ENCODE peak calls at places on chromosomes 7 and 10, in four cellular contexts. One of them, this sample, is unnamed.

GRCh38 chr7:46658281-46658680 is 737.2 kb upstream of the IGFBP3 start:
- DNase-seq in nephron progenitor cell: no peak
- DNase-seq in dorsolateral prefrontal cortex: no peak
- DNase-seq in AG04450: no peak
- DNase-seq in this sample: no peak

GRCh38 chr10:93701903-93702277 is 502 bp downstream of the FRA10AC1 start:
- DNase-seq in AG04450: no peak
- DNase-seq in dorsolateral prefrontal cortex: no peak
- DNase-seq in nephron progenitor cell: peak
- DNase-seq in this sample: no peak

GRCh38 chr7:157337316-157338149 is 729 bp downstream of the DNAJB6 start:
- DNase-seq in dorsolateral prefrontal cortex: peak
- DNase-seq in nephron progenitor cell: peak
- DNase-seq in AG04450: no peak
- DNase-seq in this sample: peak

GRCh38 chr10:43904301-43904700 is 255.6 kb upstream of the ZNF32 start:
- DNase-seq in AG04450: no peak
- DNase-seq in dorsolateral prefrontal cortex: no peak
- DNase-seq in nephron progenitor cell: no peak
- DNase-seq in this sample: no peak

GRCh38 chr7:36475371-36475770 is 85.7 kb downstream of the ANLN start:
- DNase-seq in dorsolateral prefrontal cortex: no peak
- DNase-seq in nephron progenitor cell: no peak
- DNase-seq in AG04450: no peak
- DNase-seq in this sample: no peak

GRCh38 chr7:22854158-22855048 is 31.8 kb upstream of the TOMM7 start:
- DNase-seq in nephron progenitor cell: peak
- DNase-seq in dorsolateral prefrontal cortex: peak
- DNase-seq in AG04450: no peak
- DNase-seq in this sample: peak

GRCh38 chr7:99102809-99103690 is 40.9 kb downstream of the SMURF1 start:
- DNase-seq in nephron progenitor cell: no peak
- DNase-seq in AG04450: peak
- DNase-seq in dorsolateral prefrontal cortex: no peak
- DNase-seq in this sample: no peak

GRCh38 chr10:23779287-23779686 is 340.4 kb downstream of the OTUD1 start:
- DNase-seq in nephron progenitor cell: no peak
- DNase-seq in AG04450: no peak
- DNase-seq in dorsolateral prefrontal cortex: no peak
- DNase-seq in this sample: no peak

GRCh38 chr10:49568235-49568634 is 29.3 kb upstream of the ERCC6 start:
- DNase-seq in dorsolateral prefrontal cortex: no peak
- DNase-seq in AG04450: no peak
- DNase-seq in nephron progenitor cell: no peak
- DNase-seq in this sample: no peak

GRCh38 chr10:103584216-103585010 is 90.9 kb downstream of the NEURL1 start:
- DNase-seq in AG04450: no peak
- DNase-seq in dorsolateral prefrontal cortex: no peak
- DNase-seq in nephron progenitor cell: no peak
- DNase-seq in this sample: no peak

GRCh38 chr7:124058515-124058914 is 25.6 kb upstream of the TMEM229A start:
- DNase-seq in nephron progenitor cell: no peak
- DNase-seq in AG04450: no peak
- DNase-seq in dorsolateral prefrontal cortex: no peak
- DNase-seq in this sample: no peak

GRCh38 chr10:126001579-126001978 is 105.2 kb downstream of the FANK1 start:
- DNase-seq in dorsolateral prefrontal cortex: no peak
- DNase-seq in AG04450: no peak
- DNase-seq in nephron progenitor cell: no peak
- DNase-seq in this sample: no peak

GRCh38 chr10:117457071-117457810 is 82.0 kb upstream of the PDZD8 start:
- DNase-seq in nephron progenitor cell: no peak
- DNase-seq in AG04450: no peak
- DNase-seq in dorsolateral prefrontal cortex: no peak
- DNase-seq in this sample: no peak

GRCh38 chr7:102974366-102975236 is 61.8 kb downstream of the LRRC17 start:
- DNase-seq in nephron progenitor cell: no peak
- DNase-seq in AG04450: no peak
- DNase-seq in dorsolateral prefrontal cortex: no peak
- DNase-seq in this sample: no peak

GRCh38 chr10:22681783-22682183 is 32.6 kb downstream of the PIP4K2A start:
- DNase-seq in dorsolateral prefrontal cortex: no peak
- DNase-seq in nephron progenitor cell: no peak
- DNase-seq in AG04450: no peak
- DNase-seq in this sample: no peak

GRCh38 chr7:129423700-129424410 is 10.4 kb upstream of the STRIP2 start:
- DNase-seq in dorsolateral prefrontal cortex: no peak
- DNase-seq in AG04450: no peak
- DNase-seq in nephron progenitor cell: no peak
- DNase-seq in this sample: no peak

GRCh38 chr7:151706568-151707469 is 170.1 kb downstream of the PRKAG2 start:
- DNase-seq in AG04450: no peak
- DNase-seq in dorsolateral prefrontal cortex: no peak
- DNase-seq in nephron progenitor cell: no peak
- DNase-seq in this sample: no peak

GRCh38 chr10:80408198-80409085 is at the start of gene PRXL2A:
- DNase-seq in nephron progenitor cell: peak
- DNase-seq in dorsolateral prefrontal cortex: peak
- DNase-seq in AG04450: no peak
- DNase-seq in this sample: peak

GRCh38 chr7:149370790-149371189 is 90.1 kb downstream of the ZNF777 start:
- DNase-seq in AG04450: no peak
- DNase-seq in dorsolateral prefrontal cortex: no peak
- DNase-seq in nephron progenitor cell: no peak
- DNase-seq in this sample: no peak

GRCh38 chr10:29736325-29737208 is 101.8 kb upstream of the SVIL start:
- DNase-seq in AG04450: no peak
- DNase-seq in dorsolateral prefrontal cortex: peak
- DNase-seq in nephron progenitor cell: peak
- DNase-seq in this sample: peak

GRCh38 chr7:112421666-112422486 is 28.4 kb upstream of the IFRD1 start:
- DNase-seq in dorsolateral prefrontal cortex: no peak
- DNase-seq in nephron progenitor cell: no peak
- DNase-seq in AG04450: no peak
- DNase-seq in this sample: no peak
- TF ChIP-seq CTCF in dorsolateral prefrontal cortex: no peak
- TF ChIP-seq CTCF in nephron progenitor cell: no peak
- TF ChIP-seq CTCF in AG04450: no peak
- TF ChIP-seq CTCF in this sample: no peak

GRCh38 chr10:100562008-100562672 is 26.4 kb downstream of the HIF1AN start:
- DNase-seq in dorsolateral prefrontal cortex: peak
- DNase-seq in AG04450: no peak
- DNase-seq in nephron progenitor cell: peak
- DNase-seq in this sample: peak
- TF ChIP-seq CTCF in dorsolateral prefrontal cortex: peak
- TF ChIP-seq CTCF in AG04450: peak
- TF ChIP-seq CTCF in nephron progenitor cell: peak
- TF ChIP-seq CTCF in this sample: peak

DNA sequence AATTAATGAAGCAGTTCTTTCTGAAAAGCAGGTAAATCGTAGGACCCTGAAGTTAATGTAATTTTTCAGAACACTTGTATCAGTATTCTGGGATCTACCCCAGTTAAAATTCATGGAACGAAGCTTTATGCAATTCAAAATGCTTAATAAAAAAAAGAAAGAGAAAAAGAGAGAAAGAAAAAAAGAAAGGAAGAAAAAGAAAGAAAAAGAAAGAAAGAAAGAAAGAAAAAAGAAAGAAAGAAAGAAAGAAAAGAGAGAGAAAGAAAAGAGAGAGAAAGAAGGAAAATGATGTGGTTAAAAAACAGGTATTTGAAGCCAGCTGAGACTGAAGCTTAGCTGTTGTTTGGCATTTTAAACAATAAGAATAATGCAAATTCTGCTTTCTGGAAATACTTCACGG is 427.4 kb upstream of the AKR1E2 start:
- DNase-seq in AG04450: no peak
- DNase-seq in dorsolateral prefrontal cortex: no peak
- DNase-seq in nephron progenitor cell: no peak
- DNase-seq in this sample: no peak
- TF ChIP-seq CTCF in AG04450: no peak
- TF ChIP-seq CTCF in dorsolateral prefrontal cortex: no peak
- TF ChIP-seq CTCF in nephron progenitor cell: no peak
- TF ChIP-seq CTCF in this sample: no peak

GRCh38 chr7:107167483-107168232 is 1.1 kb upstream of the HBP1 start:
- DNase-seq in nephron progenitor cell: peak
- DNase-seq in AG04450: peak
- DNase-seq in dorsolateral prefrontal cortex: peak
- DNase-seq in this sample: peak
- TF ChIP-seq CTCF in nephron progenitor cell: peak
- TF ChIP-seq CTCF in AG04450: peak
- TF ChIP-seq CTCF in dorsolateral prefrontal cortex: peak
- TF ChIP-seq CTCF in this sample: peak

GRCh38 chr10:86178401-86179142 is 188.0 kb downstream of the GRID1 start:
- DNase-seq in nephron progenitor cell: peak
- DNase-seq in AG04450: no peak
- DNase-seq in dorsolateral prefrontal cortex: peak
- DNase-seq in this sample: peak
- TF ChIP-seq CTCF in nephron progenitor cell: peak
- TF ChIP-seq CTCF in AG04450: peak
- TF ChIP-seq CTCF in dorsolateral prefrontal cortex: peak
- TF ChIP-seq CTCF in this sample: peak

DNA sequence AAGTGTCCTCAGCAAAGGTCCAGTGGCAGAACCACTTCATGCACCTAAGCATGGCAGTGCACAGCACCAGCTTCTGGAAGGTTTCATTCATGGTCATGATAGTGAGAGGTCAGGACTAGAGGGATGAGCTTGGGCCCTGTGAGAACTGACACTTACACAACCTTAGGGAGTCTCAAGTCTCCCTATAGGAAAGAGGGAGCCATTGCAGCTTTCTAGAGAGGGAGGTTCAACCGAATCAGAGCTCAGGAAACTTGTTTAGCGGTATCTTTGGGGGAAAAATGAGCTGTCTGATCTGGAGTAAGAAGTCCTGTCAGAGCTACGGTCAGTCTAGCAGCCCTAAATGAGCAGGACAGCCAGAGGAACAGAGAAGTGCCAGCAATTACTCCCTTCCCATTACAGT is 262.2 kb downstream of the GLI3 start:
- DNase-seq in AG04450: no peak
- DNase-seq in dorsolateral prefrontal cortex: no peak
- DNase-seq in nephron progenitor cell: no peak
- DNase-seq in this sample: no peak
- TF ChIP-seq CTCF in AG04450: no peak
- TF ChIP-seq CTCF in dorsolateral prefrontal cortex: no peak
- TF ChIP-seq CTCF in nephron progenitor cell: no peak
- TF ChIP-seq CTCF in this sample: no peak

GRCh38 chr7:69677905-69678793 is 79.9 kb downstream of the AUTS2 start:
- DNase-seq in dorsolateral prefrontal cortex: no peak
- DNase-seq in AG04450: no peak
- DNase-seq in nephron progenitor cell: peak
- DNase-seq in this sample: no peak

GRCh38 chr7:69676247-69676646 is 78.0 kb downstream of the AUTS2 start:
- DNase-seq in AG04450: no peak
- DNase-seq in dorsolateral prefrontal cortex: no peak
- DNase-seq in nephron progenitor cell: no peak
- DNase-seq in this sample: no peak

GRCh38 chr7:69674701-69675182 is 76.5 kb downstream of the AUTS2 start:
- DNase-seq in dorsolateral prefrontal cortex: no peak
- DNase-seq in nephron progenitor cell: no peak
- DNase-seq in AG04450: no peak
- DNase-seq in this sample: no peak

GRCh38 chr7:69678794-69679103 is 80.5 kb downstream of the AUTS2 start:
- DNase-seq in AG04450: no peak
- DNase-seq in dorsolateral prefrontal cortex: no peak
- DNase-seq in nephron progenitor cell: no peak
- DNase-seq in this sample: no peak

GRCh38 chr7:69677054-69677847 is 79.0 kb downstream of the AUTS2 start:
- DNase-seq in AG04450: no peak
- DNase-seq in nephron progenitor cell: no peak
- DNase-seq in dorsolateral prefrontal cortex: no peak
- DNase-seq in this sample: no peak
- TF ChIP-seq CTCF in AG04450: peak
- TF ChIP-seq CTCF in nephron progenitor cell: peak
- TF ChIP-seq CTCF in dorsolateral prefrontal cortex: peak
- TF ChIP-seq CTCF in this sample: peak

GRCh38 chr10:120314426-120314825 is 142.6 kb upstream of the PLPP4 start:
- DNase-seq in nephron progenitor cell: no peak
- DNase-seq in dorsolateral prefrontal cortex: no peak
- DNase-seq in AG04450: no peak
- DNase-seq in this sample: no peak
- TF ChIP-seq CTCF in nephron progenitor cell: no peak
- TF ChIP-seq CTCF in dorsolateral prefrontal cortex: no peak
- TF ChIP-seq CTCF in AG04450: no peak
- TF ChIP-seq CTCF in this sample: no peak

GRCh38 chr7:18694911-18695310 is 199.4 kb downstream of the HDAC9 start:
- DNase-seq in AG04450: no peak
- DNase-seq in dorsolateral prefrontal cortex: no peak
- DNase-seq in nephron progenitor cell: no peak
- DNase-seq in this sample: no peak

GRCh38 chr7:18689535-18689934 is 194.0 kb downstream of the HDAC9 start:
- DNase-seq in nephron progenitor cell: no peak
- DNase-seq in dorsolateral prefrontal cortex: no peak
- DNase-seq in AG04450: no peak
- DNase-seq in this sample: no peak

GRCh38 chr7:18694484-18694883 is 198.9 kb downstream of the HDAC9 start:
- DNase-seq in nephron progenitor cell: no peak
- DNase-seq in dorsolateral prefrontal cortex: no peak
- DNase-seq in AG04450: no peak
- DNase-seq in this sample: no peak

GRCh38 chr7:18693826-18694225 is 198.3 kb downstream of the HDAC9 start:
- DNase-seq in nephron progenitor cell: no peak
- DNase-seq in AG04450: no peak
- DNase-seq in dorsolateral prefrontal cortex: no peak
- DNase-seq in this sample: no peak

DNA sequence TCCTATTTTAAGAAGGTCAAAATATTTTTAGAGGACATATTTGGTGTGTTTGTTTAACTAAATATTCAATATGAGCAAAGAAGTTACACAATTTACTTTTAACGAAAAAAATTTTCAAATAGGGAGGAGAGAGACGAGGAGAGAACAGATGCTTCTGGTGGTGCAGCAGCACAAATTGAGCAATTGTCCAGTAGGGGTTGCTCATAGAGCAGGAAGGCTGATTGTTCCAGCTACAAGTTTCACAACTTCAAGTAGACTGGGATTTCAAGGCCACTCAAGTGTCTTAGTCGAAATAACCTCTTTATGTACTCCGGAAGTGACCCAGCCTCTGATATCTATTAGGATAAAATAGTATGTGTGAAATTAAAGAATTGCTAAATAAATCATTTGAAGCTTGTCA is 197.9 kb downstream of the HDAC9 start:
- DNase-seq in nephron progenitor cell: no peak
- DNase-seq in AG04450: peak
- DNase-seq in dorsolateral prefrontal cortex: no peak
- DNase-seq in this sample: no peak
- TF ChIP-seq CTCF in nephron progenitor cell: peak
- TF ChIP-seq CTCF in AG04450: peak
- TF ChIP-seq CTCF in dorsolateral prefrontal cortex: peak
- TF ChIP-seq CTCF in this sample: peak

This sample was measured in neural crest cell.